ENCODE peak calls at places on chromosomes 12 and 14, in seven cellular contexts. J, G, P, O, A, Z and D are unnamed samples. For H3K4me1, the result is how much of the 10 kb centered on the place peaks cover.

GRCh38 chr12:75750950-75751349 is 239.5 kb upstream of the KRR1 start:
- DNase-seq in J (no peak), G (no peak), P (peak), O (peak), A (no peak), Z (no peak), D (no peak)

GRCh38 chr12:6267007-6267721 is 43.3 kb upstream of the PLEKHG6 start:
- DNase-seq in J (peak), G (no peak), P (peak), O (no peak), A (no peak), Z (no peak), D (no peak)

GRCh38 chr14:59358105-59358504 is 107.1 kb downstream of the GPR135 start:
- DNase-seq in J (no peak), G (peak), P (peak), O (peak), A (peak), Z (no peak), D (no peak)

GRCh38 chr14:93033983-93034670 is 81.6 kb downstream of the ITPK1 start:
- DNase-seq in J (no peak), G (no peak), P (no peak), O (no peak), A (no peak), Z (peak), D (peak)

GRCh38 chr12:92136883-92137582 is 8.6 kb downstream of the BTG1 start:
- DNase-seq in J (no peak), G (no peak), P (peak), O (peak), A (no peak), Z (peak), D (no peak)

GRCh38 chr12:101455685-101456084 is 19.5 kb upstream of the SPIC start:
- DNase-seq in J (no peak), G (no peak), P (no peak), O (no peak), A (no peak), Z (peak), D (no peak)

GRCh38 chr12:92769124-92769901 is 66.5 kb downstream of the PLEKHG7 start:
- DNase-seq in J (no peak), G (no peak), P (no peak), O (no peak), A (no peak), Z (no peak), D (no peak)

GRCh38 chr14:103427485-103428443 is 42.5 kb downstream of the MARK3 start:
- DNase-seq in J (no peak), G (no peak), P (peak), O (no peak), A (peak), Z (peak), D (no peak)

GRCh38 chr14:90487462-90487861 is 90.6 kb downstream of the CALM1 start:
- DNase-seq in J (no peak), G (no peak), P (no peak), O (no peak), A (no peak), Z (no peak), D (no peak)

GRCh38 chr12:34097213-34097612 is 74.9 kb downstream of the ALG10 start:
- DNase-seq in J (no peak), G (no peak), P (no peak), O (no peak), A (no peak), Z (no peak), D (no peak)

GRCh38 chr12:125892276-125892675 is 827.0 kb downstream of the AACS start:
- DNase-seq in J (no peak), G (no peak), P (no peak), O (no peak), A (no peak), Z (no peak), D (no peak)

DNA sequence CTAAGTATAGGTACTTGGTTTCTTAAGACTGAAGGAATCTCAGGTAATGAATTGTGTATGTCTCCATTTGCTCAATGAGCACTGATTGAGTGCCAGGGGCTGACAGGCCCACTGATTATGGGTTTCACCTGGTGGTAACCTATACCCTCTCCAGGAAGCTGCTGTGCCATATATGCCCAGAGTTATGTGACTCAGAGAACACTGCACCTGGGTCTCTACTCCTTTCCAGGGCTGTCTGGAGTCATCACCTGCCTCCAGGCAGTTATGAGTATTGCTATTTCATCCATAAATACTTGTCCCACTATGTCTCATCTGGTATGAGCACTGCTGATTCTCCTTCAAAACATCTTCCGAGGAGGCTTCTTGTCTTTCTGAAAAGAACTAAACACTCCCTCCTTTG is 692.9 kb downstream of the BCL11B start:
- DNase-seq in J (no peak), G (no peak), P (no peak), O (no peak), A (no peak), Z (no peak), D (no peak)
- TF ChIP-seq CTCF in J (no peak), G (no peak), P (no peak), O (no peak), A (no peak), Z (no peak), D (no peak)

DNA sequence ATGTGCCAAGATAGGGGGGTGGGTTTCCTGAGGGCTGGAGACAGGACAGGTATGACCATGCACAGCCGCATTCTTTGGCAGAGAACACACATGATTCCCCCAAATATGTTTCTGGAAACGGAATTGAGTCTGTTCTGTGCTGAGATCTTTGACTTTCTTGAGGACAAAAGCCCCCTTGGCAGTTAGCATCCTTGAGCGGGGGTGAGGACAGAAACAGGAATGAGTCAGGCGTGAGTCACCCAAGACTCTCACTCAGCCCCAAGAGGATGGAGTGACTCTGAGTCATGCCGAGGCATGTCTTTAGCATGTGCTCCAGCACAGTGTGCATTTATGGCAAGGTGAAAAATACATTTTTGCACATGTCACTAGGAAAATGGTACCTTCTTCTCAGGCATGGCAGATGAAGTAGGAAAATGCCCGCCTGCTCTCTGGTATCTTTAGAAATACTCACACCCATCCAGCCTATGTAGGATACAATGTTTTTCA is 52.1 kb downstream of the DAD1 start:
- DNase-seq in J (peak), G (peak), P (peak), O (no peak), A (peak), Z (peak), D (peak)
- H3K4me1 ChIP-seq in J (under half), G (under half), P (under half), O (under half), A (under half), Z (half or more), D (half or more)

GRCh38 chr12:54230555-54230954 is 41.8 kb upstream of the SMUG1 start:
- DNase-seq in J (no peak), G (no peak), P (no peak), O (no peak), A (no peak), Z (no peak), D (no peak)
- H3K27ac ChIP-seq in J (no peak), G (no peak), P (peak), O (no peak), A (no peak), Z (no peak), D (no peak)

DNA sequence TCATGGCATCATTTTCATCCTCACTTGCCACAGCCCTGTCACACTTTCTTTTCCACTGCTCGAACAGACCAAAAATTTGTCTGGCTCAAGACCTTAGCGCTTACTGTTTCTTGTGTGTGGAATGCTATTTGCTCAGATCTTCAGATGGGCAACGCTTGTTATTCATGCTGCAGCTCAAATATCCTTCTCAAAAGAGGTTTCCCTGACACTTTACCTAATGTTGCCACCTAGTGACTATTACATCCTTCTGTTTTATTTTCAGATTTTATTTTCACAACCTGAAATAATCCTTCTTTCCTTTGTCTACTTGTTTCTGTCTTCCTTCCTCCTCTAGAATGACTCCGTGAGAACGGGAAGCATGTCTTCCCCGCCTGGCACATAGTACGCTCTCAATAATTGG is 5.6 kb downstream of the FBXO33 start:
- DNase-seq in J (no peak), G (no peak), P (peak), O (peak), A (no peak), Z (peak), D (no peak)
- TF ChIP-seq CTCF in J (peak), G (peak), P (peak), O (peak), A (peak), Z (peak), D (peak)

GRCh38 chr12:130982565-130983225 is 29.0 kb downstream of the ADGRD1 start:
- DNase-seq in J (no peak), G (no peak), P (no peak), O (no peak), A (peak), Z (no peak), D (no peak)

GRCh38 chr12:130981156-130981789 is 27.6 kb downstream of the ADGRD1 start:
- DNase-seq in J (no peak), G (no peak), P (peak), O (no peak), A (no peak), Z (no peak), D (no peak)

GRCh38 chr12:130984183-130985058 is 30.7 kb downstream of the ADGRD1 start:
- DNase-seq in J (no peak), G (no peak), P (no peak), O (peak), A (peak), Z (no peak), D (no peak)

GRCh38 chr12:130983328-130984017 is 29.8 kb downstream of the ADGRD1 start:
- DNase-seq in J (no peak), G (no peak), P (no peak), O (peak), A (peak), Z (no peak), D (peak)

DNA sequence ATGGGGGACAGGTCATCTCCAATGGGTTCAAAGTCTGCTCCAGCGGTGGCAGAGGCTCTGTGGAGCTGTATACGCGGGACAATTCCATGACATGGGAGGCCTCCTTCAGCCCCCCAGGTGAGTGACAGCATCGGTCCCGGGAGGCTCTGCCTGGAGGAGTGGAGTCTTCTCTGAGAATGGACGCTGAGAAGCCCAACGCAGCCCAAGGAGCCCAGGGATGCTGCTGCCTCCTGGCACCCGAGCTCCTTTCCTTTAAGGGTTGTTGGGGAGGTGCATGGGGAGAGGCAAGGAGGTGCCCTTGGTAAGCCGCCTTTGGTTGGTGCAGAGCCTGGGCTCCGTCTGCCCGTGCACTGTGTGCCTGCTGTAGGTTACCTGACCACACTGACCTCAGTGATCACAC is 28.2 kb downstream of the ADGRD1 start:
- DNase-seq in J (no peak), G (no peak), P (no peak), O (no peak), A (peak), Z (no peak), D (no peak)
- H3K4me1 ChIP-seq in J (under half), G (under half), P (under half), O (half or more), A (under half), Z (under half), D (under half)

DNA sequence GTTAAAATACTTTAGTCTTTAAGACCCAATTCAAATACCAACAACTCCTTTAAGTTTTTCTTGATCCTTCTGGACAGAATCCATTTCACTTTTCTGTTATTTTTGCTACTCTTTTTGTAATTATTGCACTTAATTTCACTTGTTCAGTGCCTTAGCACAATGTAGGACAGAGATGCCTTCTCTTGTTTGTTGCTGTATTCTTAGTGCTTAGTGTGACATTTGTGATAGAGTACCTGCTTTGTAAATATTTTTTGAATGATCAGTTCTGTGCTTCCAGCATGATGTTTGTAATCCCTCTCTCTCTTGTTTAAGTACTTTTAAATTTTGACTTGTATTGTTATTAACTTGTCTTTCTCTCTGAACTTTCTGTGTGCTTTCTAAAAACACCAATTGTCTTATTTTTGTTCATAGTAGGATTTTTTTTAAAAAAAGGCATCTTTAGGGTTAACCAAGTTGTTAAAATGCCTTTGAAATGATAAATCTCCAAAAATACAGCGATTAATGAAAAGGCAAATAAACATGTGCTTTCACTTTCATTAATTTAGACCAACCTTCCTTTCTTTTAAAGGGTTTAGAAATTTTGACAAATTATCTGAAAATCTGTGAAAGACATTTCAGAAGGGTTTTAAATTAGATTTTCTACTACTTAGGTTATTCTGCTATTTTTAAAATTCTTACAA is 11.9 kb downstream of the NAA30 start:
- DNase-seq in J (no peak), G (no peak), P (no peak), O (no peak), A (no peak), Z (no peak), D (no peak)
- H3K27ac ChIP-seq in J (no peak), G (peak), P (no peak), O (no peak), A (peak), Z (no peak), D (no peak)

GRCh38 chr12:54232790-54233189 is 44.0 kb upstream of the SMUG1 start:
- DNase-seq in J (no peak), G (no peak), P (peak), O (no peak), A (no peak), Z (peak), D (no peak)
- TF ChIP-seq CTCF in J (no peak), G (no peak), P (peak), O (no peak), A (no peak), Z (peak), D (no peak)

GRCh38 chr14:68792830-68793733 is at the start of gene ZFP36L1:
- DNase-seq in J (peak), G (peak), P (peak), O (peak), A (peak), Z (peak), D (peak)
- H3K4me1 ChIP-seq in J (under half), G (under half), P (under half), O (half or more), A (under half), Z (under half), D (under half)